ENCODE peak calls at places on chromosomes 1 and 21, in seven cellular contexts. H, X, S, A, L, Z and E are unnamed samples.

GRCh38 chr1:154955718-154956513 is at the start of gene PBXIP1:
- DNase-seq in X (peak), Z (peak), L (peak), A (peak), S (peak), H (peak), E (peak)

GRCh38 chr1:59697138-59697811 is 117.5 kb upstream of the HOOK1 start:
- DNase-seq in H (no peak), L (no peak), S (no peak), A (no peak), Z (no peak), X (no peak), E (no peak)

GRCh38 chr1:208615356-208615755 is 371.2 kb upstream of the PLXNA2 start:
- DNase-seq in Z (no peak), X (no peak), H (no peak), S (no peak), A (no peak), L (no peak), E (no peak)

GRCh38 chr1:154849645-154850131 is 20.4 kb downstream of the KCNN3 start:
- DNase-seq in H (no peak), X (no peak), Z (peak), A (no peak), L (no peak), S (no peak), E (no peak)

GRCh38 chr1:160628799-160629263 is 18.0 kb downstream of the SLAMF1 start:
- DNase-seq in H (no peak), S (no peak), Z (no peak), L (no peak), X (no peak), A (no peak), E (no peak)

GRCh38 chr1:75203415-75204277 is 69.5 kb downstream of the LHX8 start:
- DNase-seq in A (peak), X (peak), Z (no peak), H (no peak), L (peak), S (no peak), E (peak)

GRCh38 chr1:15090373-15090772 is 63.2 kb upstream of the TMEM51 start:
- DNase-seq in A (peak), X (peak), L (peak), S (no peak), H (no peak), Z (no peak), E (peak)

GRCh38 chr1:232510367-232511110 is 119.4 kb downstream of the SIPA1L2 start:
- DNase-seq in H (no peak), Z (no peak), L (no peak), X (no peak), A (peak), S (no peak), E (no peak)

GRCh38 chr21:28877318-28877884 is 115.3 kb downstream of the LTN1 start:
- DNase-seq in A (no peak), L (no peak), S (no peak), Z (no peak), X (no peak), H (no peak), E (no peak)